ENCODE peak calls at places on chromosomes 7 and 10, in five cellular contexts. One of them, this sample, is unnamed.

GRCh38 chr7:40802497-40802896 is 667.7 kb downstream of the SUGCT start:
- DNase-seq in NCI-H1105 treated with DMSO at 0.1 percent for 48 hours: no peak
- DNase-seq in pons: no peak
- DNase-seq in ELR: no peak
- DNase-seq in left cardiac atrium: no peak
- DNase-seq in this sample: no peak

GRCh38 chr7:45567713-45568112 is 6.5 kb upstream of the ADCY1 start:
- DNase-seq in NCI-H1105 treated with DMSO at 0.1 percent for 48 hours: no peak
- DNase-seq in pons: no peak
- DNase-seq in ELR: no peak
- DNase-seq in left cardiac atrium: no peak
- DNase-seq in this sample: no peak

GRCh38 chr7:12210179-12211053 is 678 bp upstream of the TMEM106B start:
- DNase-seq in NCI-H1105 treated with DMSO at 0.1 percent for 48 hours: peak; percentile 60
- DNase-seq in pons: no peak
- DNase-seq in ELR: no peak
- DNase-seq in left cardiac atrium: no peak
- DNase-seq in this sample: peak; percentile 22

GRCh38 chr10:452512-453504 is 236.7 kb downstream of the DIP2C start:
- DNase-seq in NCI-H1105 treated with DMSO at 0.1 percent for 48 hours: no peak
- DNase-seq in pons: peak; percentile 91
- DNase-seq in ELR: no peak
- DNase-seq in left cardiac atrium: no peak
- DNase-seq in this sample: no peak

GRCh38 chr7:95476904-95477594 is 8.7 kb upstream of the ASB4 start:
- DNase-seq in NCI-H1105 treated with DMSO at 0.1 percent for 48 hours: peak; percentile 80
- DNase-seq in pons: peak; percentile 82
- DNase-seq in ELR: peak; percentile 78
- DNase-seq in left cardiac atrium: peak; percentile 72
- DNase-seq in this sample: peak; percentile 73

GRCh38 chr7:133252858-133253521 is at the start of gene EXOC4:
- DNase-seq in NCI-H1105 treated with DMSO at 0.1 percent for 48 hours: peak; percentile 98
- DNase-seq in pons: peak; percentile 100
- DNase-seq in ELR: peak; percentile 97
- DNase-seq in left cardiac atrium: peak; percentile 91
- DNase-seq in this sample: peak; percentile 97

GRCh38 chr10:13340068-13340467 is 8.0 kb downstream of the SEPHS1 start:
- DNase-seq in NCI-H1105 treated with DMSO at 0.1 percent for 48 hours: no peak
- DNase-seq in pons: no peak
- DNase-seq in ELR: no peak
- DNase-seq in left cardiac atrium: no peak
- DNase-seq in this sample: no peak

GRCh38 chr7:92731327-92732063 is 104.9 kb downstream of the CDK6 start:
- DNase-seq in NCI-H1105 treated with DMSO at 0.1 percent for 48 hours: no peak
- DNase-seq in pons: no peak
- DNase-seq in ELR: peak; percentile 59
- DNase-seq in left cardiac atrium: no peak
- DNase-seq in this sample: no peak

GRCh38 chr7:116802784-116803183 is 59.6 kb upstream of the CAPZA2 start:
- DNase-seq in NCI-H1105 treated with DMSO at 0.1 percent for 48 hours: peak; percentile 61
- DNase-seq in pons: peak; percentile 70
- DNase-seq in ELR: peak; percentile 86
- DNase-seq in left cardiac atrium: no peak
- DNase-seq in this sample: peak; percentile 53

GRCh38 chr7:73869011-73869785 is 8.2 kb downstream of the TMEM270 start:
- DNase-seq in NCI-H1105 treated with DMSO at 0.1 percent for 48 hours: no peak
- DNase-seq in pons: no peak
- DNase-seq in ELR: no peak
- DNase-seq in left cardiac atrium: peak; percentile 23
- DNase-seq in this sample: no peak

GRCh38 chr10:33523236-33523792 is 188.8 kb upstream of the NRP1 start:
- DNase-seq in NCI-H1105 treated with DMSO at 0.1 percent for 48 hours: no peak
- DNase-seq in pons: no peak
- DNase-seq in ELR: no peak
- DNase-seq in left cardiac atrium: no peak
- DNase-seq in this sample: no peak

GRCh38 chr7:74223711-74224510 is 14.1 kb downstream of the LAT2 start:
- DNase-seq in NCI-H1105 treated with DMSO at 0.1 percent for 48 hours: peak; percentile 31
- DNase-seq in pons: no peak
- DNase-seq in ELR: no peak
- DNase-seq in left cardiac atrium: no peak
- DNase-seq in this sample: peak; percentile 10

GRCh38 chr10:12129222-12130111 is at the start of gene SEC61A2:
- DNase-seq in NCI-H1105 treated with DMSO at 0.1 percent for 48 hours: peak; percentile 70
- DNase-seq in pons: peak; percentile 90
- DNase-seq in ELR: peak; percentile 93
- DNase-seq in left cardiac atrium: peak; percentile 96
- DNase-seq in this sample: peak; percentile 68

GRCh38 chr7:21999896-22000295 is 54.2 kb upstream of the CDCA7L start:
- DNase-seq in NCI-H1105 treated with DMSO at 0.1 percent for 48 hours: no peak
- DNase-seq in pons: no peak
- DNase-seq in ELR: peak; percentile 67
- DNase-seq in left cardiac atrium: no peak
- DNase-seq in this sample: no peak

GRCh38 chr7:73976761-73977625 is 51.0 kb upstream of the ELN start:
- DNase-seq in NCI-H1105 treated with DMSO at 0.1 percent for 48 hours: no peak
- DNase-seq in pons: no peak
- DNase-seq in ELR: no peak
- DNase-seq in left cardiac atrium: no peak
- DNase-seq in this sample: no peak

GRCh38 chr7:27190284-27190748 is 5.3 kb upstream of the HOXA11 start:
- DNase-seq in NCI-H1105 treated with DMSO at 0.1 percent for 48 hours: no peak
- DNase-seq in pons: no peak
- DNase-seq in ELR: peak; percentile 18
- DNase-seq in left cardiac atrium: no peak
- DNase-seq in this sample: no peak

GRCh38 chr10:133357293-133358151 is at the start of gene FUOM:
- DNase-seq in NCI-H1105 treated with DMSO at 0.1 percent for 48 hours: no peak
- DNase-seq in pons: no peak
- DNase-seq in ELR: peak; percentile 47
- DNase-seq in left cardiac atrium: peak; percentile 73
- DNase-seq in this sample: no peak

GRCh38 chr7:12757443-12757842 is 70.0 kb downstream of the ARL4A start:
- DNase-seq in NCI-H1105 treated with DMSO at 0.1 percent for 48 hours: no peak
- DNase-seq in pons: no peak
- DNase-seq in ELR: peak; percentile 79
- DNase-seq in left cardiac atrium: no peak
- DNase-seq in this sample: no peak

GRCh38 chr10:17734432-17735110 is 17.4 kb upstream of the TMEM236 start:
- DNase-seq in NCI-H1105 treated with DMSO at 0.1 percent for 48 hours: no peak
- DNase-seq in pons: no peak
- DNase-seq in ELR: no peak
- DNase-seq in left cardiac atrium: no peak
- DNase-seq in this sample: no peak

GRCh38 chr7:80640841-80641240 is 2.4 kb downstream of the CD36 start:
- DNase-seq in NCI-H1105 treated with DMSO at 0.1 percent for 48 hours: no peak
- DNase-seq in pons: no peak
- DNase-seq in ELR: peak; percentile 65
- DNase-seq in left cardiac atrium: no peak
- DNase-seq in this sample: no peak

GRCh38 chr7:7970620-7971307 is 2.2 kb downstream of the GLCCI1 start:
- DNase-seq in NCI-H1105 treated with DMSO at 0.1 percent for 48 hours: peak; percentile 63
- DNase-seq in pons: peak; percentile 69
- DNase-seq in ELR: peak; percentile 63
- DNase-seq in left cardiac atrium: no peak
- DNase-seq in this sample: peak; percentile 28

GRCh38 chr10:103820101-103821062 is 35.0 kb downstream of the SH3PXD2A start:
- DNase-seq in NCI-H1105 treated with DMSO at 0.1 percent for 48 hours: no peak
- DNase-seq in pons: no peak
- DNase-seq in ELR: no peak
- DNase-seq in left cardiac atrium: peak; percentile 85
- DNase-seq in this sample: no peak

This sample was measured in COR-L47.